ENCODE peak calls at places on chromosomes 3 and 15, in five cellular contexts. Q, G, P, K and F are unnamed samples.

GRCh38 chr3:106619-107018 is 89.9 kb upstream of the CHL1 start:
- DNase-seq in Q (no peak), G (no peak), P (no peak), K (no peak), F (no peak)

GRCh38 chr3:11138371-11138770 is 15.9 kb upstream of the HRH1 start:
- DNase-seq in Q (no peak), G (no peak), P (no peak), K (no peak), F (no peak)

GRCh38 chr3:149784064-149784704 is 8.2 kb downstream of the ANKUB1 start:
- DNase-seq in Q (no peak), G (no peak), P (no peak), K (no peak), F (no peak)

GRCh38 chr3:188497021-188497420 is 343.1 kb downstream of the LPP start:
- DNase-seq in Q (no peak), G (no peak), P (no peak), K (no peak), F (no peak)

GRCh38 chr3:13111874-13112520 is 38.8 kb upstream of the IQSEC1 start:
- DNase-seq in Q (no peak), G (no peak), P (no peak), K (peak; percentile 6), F (no peak)

GRCh38 chr3:16305121-16305541 is 40.1 kb downstream of the OXNAD1 start:
- DNase-seq in Q (no peak), G (no peak), P (no peak), K (peak; percentile 47), F (no peak)

GRCh38 chr3:184791134-184791533 is 20.8 kb upstream of the VPS8 start:
- DNase-seq in Q (no peak), G (no peak), P (no peak), K (no peak), F (no peak)

GRCh38 chr3:18891641-18892040 is 256.7 kb upstream of the KCNH8 start:
- DNase-seq in Q (no peak), G (no peak), P (no peak), K (no peak), F (no peak)

GRCh38 chr15:50979041-50979440 is 70.6 kb downstream of the AP4E1 start:
- DNase-seq in Q (no peak), G (no peak), P (no peak), K (no peak), F (no peak)